ENCODE peak calls at places on chromosomes 5 and 9, in four cellular contexts. S is cardiac fibroblast, A is endothelial cell of umbilical vein, Q is neural progenitor cell. F is an unnamed sample.

GRCh38 chr9:137286980-137287383 is 9.5 kb downstream of the TOR4A start:
- DNase-seq in S (peak; percentile 67), A (peak; percentile 79), Q (peak; percentile 64), F (no peak)

GRCh38 chr9:101472891-101473290 is 37.3 kb upstream of the ALDOB start:
- DNase-seq in S (no peak), A (no peak), Q (no peak), F (no peak)

GRCh38 chr5:172640139-172640538 is 924 bp upstream of the NEURL1B start:
- DNase-seq in S (no peak), A (no peak), Q (no peak), F (no peak)

GRCh38 chr5:88692979-88693932 is 189.7 kb downstream of the MEF2C start:
- DNase-seq in S (no peak), A (no peak), Q (no peak), F (no peak)

GRCh38 chr5:26245327-26245726 is 793.1 kb downstream of the CDH9 start:
- DNase-seq in S (no peak), A (no peak), Q (no peak), F (no peak)

GRCh38 chr9:14670718-14671117 is 22.5 kb downstream of the ZDHHC21 start:
- DNase-seq in S (peak; percentile 47), A (peak; percentile 82), Q (no peak), F (no peak)

GRCh38 chr9:35740243-35740642 is 7.8 kb downstream of the CREB3 start:
- DNase-seq in S (no peak), A (no peak), Q (no peak), F (no peak)

GRCh38 chr5:146052780-146053179 is 52.6 kb downstream of the PLAC8L1 start:
- DNase-seq in S (no peak), A (no peak), Q (peak; percentile 51), F (no peak)

GRCh38 chr5:90289837-90290236 is 119.7 kb downstream of the CETN3 start:
- DNase-seq in S (peak; percentile 17), A (no peak), Q (no peak), F (no peak)

GRCh38 chr5:135437796-135438560 is 9.2 kb downstream of the DCANP1 start:
- DNase-seq in S (peak; percentile 90), A (no peak), Q (no peak), F (no peak)

GRCh38 chr9:82490019-82490499 is 501.5 kb downstream of the SPATA31D1 start:
- DNase-seq in S (peak; percentile 23), A (no peak), Q (peak; percentile 12), F (no peak)

GRCh38 chr5:140875085-140876065 is at the start of gene PCDHA12:
- DNase-seq in S (no peak), A (no peak), Q (peak; percentile 68), F (no peak)
- H3K4me3 ChIP-seq in S (no peak within 1 kb of the TSS), A (no peak within 1 kb of the TSS), Q (peak within 1 kb of the TSS; percentile 58), F (peak within 1 kb of the TSS; percentile 18)

GRCh38 chr9:127390243-127390535 is 6.8 kb upstream of the SLC2A8 start:
- DNase-seq in S (no peak), A (no peak), Q (no peak), F (no peak)

GRCh38 chr9:127388856-127389238 is 8.1 kb upstream of the SLC2A8 start:
- DNase-seq in S (no peak), A (no peak), Q (no peak), F (peak; percentile 52)

GRCh38 chr9:127389391-127390242 is 7.4 kb upstream of the SLC2A8 start:
- DNase-seq in S (no peak), A (no peak), Q (no peak), F (peak; percentile 33)

GRCh38 chr9:127386981-127387380 is 10.0 kb upstream of the SLC2A8 start:
- DNase-seq in S (no peak), A (no peak), Q (no peak), F (peak; percentile 47)

DNA sequence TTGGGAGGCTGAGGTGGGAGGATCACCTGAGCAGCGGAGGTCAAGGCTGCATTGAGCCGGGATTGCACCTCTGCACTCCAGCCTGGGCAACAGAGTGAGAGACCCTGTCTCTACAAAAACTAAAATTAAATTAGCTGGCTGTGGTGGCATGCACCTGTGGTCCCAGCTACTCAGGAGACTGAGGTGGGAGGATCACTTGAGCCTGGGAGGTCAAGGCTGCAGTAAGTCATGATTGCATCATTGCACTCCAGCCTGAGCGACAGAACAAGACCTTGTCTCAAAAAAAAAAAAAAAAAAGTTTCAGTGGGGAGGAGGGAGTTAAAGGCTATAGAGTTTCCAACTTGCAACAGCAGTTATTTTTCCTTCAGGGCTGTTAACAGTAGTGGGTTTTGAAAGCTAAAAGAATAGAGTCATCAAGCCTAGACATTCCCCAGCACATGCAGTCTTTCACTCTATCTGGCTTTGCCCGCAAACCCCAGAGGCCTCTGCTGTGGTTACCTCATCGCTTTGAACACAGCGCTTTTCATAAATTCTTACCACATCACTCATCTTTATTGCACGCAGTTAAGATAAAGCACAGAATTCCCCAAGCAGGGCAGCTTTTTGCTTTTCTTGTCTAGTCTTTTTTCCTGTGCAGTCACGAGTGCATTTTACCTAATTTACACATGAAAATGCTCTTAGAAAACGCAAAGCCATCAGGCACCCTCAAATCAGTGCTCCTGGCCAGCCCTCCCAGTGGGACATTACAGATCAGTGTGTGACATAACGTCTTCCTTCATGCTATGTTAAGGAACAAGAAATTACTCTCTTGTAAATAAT is 8.7 kb upstream of the SLC2A8 start:
- DNase-seq in S (peak; percentile 96), A (no peak), Q (no peak), F (peak; percentile 76)
- H3K4me3 ChIP-seq in S (no peak overlapping the region), A (no peak overlapping the region), Q (no peak overlapping the region), F (no peak overlapping the region)

DNA sequence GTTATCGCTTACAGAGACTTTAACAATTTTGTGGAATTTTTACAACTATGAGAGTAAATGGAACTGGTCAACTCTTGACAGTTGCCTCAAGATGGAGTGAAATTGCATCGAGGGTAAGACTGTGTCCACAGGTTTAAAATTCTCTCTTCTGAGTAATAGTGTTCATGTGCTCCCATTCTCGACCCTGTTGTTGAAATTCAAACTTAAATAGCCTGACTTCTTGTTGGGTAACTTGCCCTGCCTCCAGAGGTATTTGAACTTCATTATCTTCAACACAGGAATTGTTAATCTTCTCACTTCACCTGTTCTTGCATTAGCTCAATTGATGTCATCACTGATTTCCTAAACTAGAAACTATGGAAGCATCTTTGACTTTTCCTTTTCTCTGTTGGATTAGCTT is 77.5 kb downstream of the PIP5K1B start:
- DNase-seq in S (no peak), A (no peak), Q (no peak), F (no peak)
- H3K4me3 ChIP-seq in S (no peak overlapping the region), A (no peak overlapping the region), Q (peak overlapping the region; percentile 14), F (peak overlapping the region; percentile 93)

DNA sequence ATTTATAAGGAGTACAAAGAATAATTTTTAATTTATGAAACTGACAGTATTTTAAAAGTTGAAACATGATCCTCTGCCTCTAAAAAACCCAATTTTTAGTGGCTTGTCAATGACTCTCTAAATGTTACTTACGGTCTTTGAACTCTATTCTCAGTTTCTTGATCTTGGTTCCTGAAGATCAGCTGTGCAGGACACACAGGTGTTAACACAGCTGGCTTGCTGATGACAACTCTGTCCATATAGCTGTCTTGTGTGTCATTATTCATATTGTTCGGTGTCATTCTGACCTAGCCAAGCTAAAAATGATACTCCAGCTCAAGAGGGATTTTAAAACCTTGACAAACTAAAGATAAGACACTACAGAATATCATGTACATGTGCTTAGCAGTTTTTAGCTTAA is 314.5 kb downstream of the CCDC171 start:
- DNase-seq in S (no peak), A (no peak), Q (no peak), F (no peak)
- H3K4me3 ChIP-seq in S (no peak overlapping the region), A (no peak overlapping the region), Q (no peak overlapping the region), F (no peak overlapping the region)

GRCh38 chr5:155727512-155728145 is 599.3 kb upstream of the SGCD start:
- DNase-seq in S (no peak), A (no peak), Q (peak; percentile 55), F (no peak)
- H3K4me3 ChIP-seq in S (no peak overlapping the region), A (no peak overlapping the region), Q (peak overlapping the region; percentile 57), F (peak overlapping the region; percentile 66)

GRCh38 chr9:131673068-131673467 is 66.8 kb downstream of the RAPGEF1 start:
- DNase-seq in S (no peak), A (no peak), Q (no peak), F (no peak)
- H3K4me3 ChIP-seq in S (no peak overlapping the region), A (no peak overlapping the region), Q (no peak overlapping the region), F (no peak overlapping the region)

GRCh38 chr5:129460951-129461815 is 1.1 kb downstream of the ADAMTS19 start:
- DNase-seq in S (peak; percentile 24), A (peak; percentile 10), Q (peak; percentile 80), F (no peak)
- H3K4me3 ChIP-seq in S (peak overlapping the region; percentile 50), A (peak overlapping the region; percentile 41), Q (peak overlapping the region; percentile 75), F (peak overlapping the region; percentile 71)

DNA sequence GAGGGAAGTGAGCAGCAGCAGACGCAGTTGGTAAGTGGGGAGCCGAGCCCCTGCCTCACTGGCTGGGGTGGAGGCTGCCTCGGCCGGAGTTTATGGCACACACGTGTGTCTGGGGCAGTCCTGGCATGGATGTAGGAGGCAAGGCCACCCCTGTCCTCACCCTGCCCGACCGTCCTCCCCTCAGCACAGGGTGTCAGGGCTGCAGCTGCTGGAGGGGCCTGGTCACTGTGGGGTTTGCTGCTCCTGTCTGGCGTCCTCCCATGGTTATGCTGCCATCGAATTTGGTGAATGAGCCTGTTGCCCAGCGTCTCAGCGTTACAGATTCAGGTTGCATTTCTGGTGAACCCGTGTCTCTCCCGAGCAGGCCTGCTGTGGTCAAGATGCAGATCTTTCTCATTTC is 32.4 kb downstream of the CEP72 start:
- DNase-seq in S (no peak), A (no peak), Q (no peak), F (no peak)
- H3K4me3 ChIP-seq in S (no peak overlapping the region), A (no peak overlapping the region), Q (no peak overlapping the region), F (no peak overlapping the region)

DNA sequence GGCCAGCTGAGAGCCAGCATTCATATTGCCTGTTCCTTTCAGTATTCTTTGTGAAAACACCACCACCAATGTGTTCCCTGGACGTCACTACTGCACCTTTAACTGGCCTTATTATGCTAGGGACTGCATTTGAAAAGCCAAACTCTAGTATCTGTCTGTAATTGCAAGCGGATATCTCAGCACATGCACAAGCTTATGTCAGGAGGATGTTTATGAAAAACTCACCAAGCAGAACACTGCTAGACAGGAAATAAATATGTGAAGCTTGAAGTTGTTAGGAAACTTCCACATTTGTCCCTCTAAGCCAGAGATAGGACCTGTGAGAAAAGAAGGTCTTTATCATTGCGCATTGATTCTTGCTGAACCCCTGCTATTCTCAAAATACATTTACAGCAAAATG is 135.4 kb upstream of the CCDC152 start:
- DNase-seq in S (no peak), A (no peak), Q (no peak), F (no peak)
- H3K4me3 ChIP-seq in S (no peak overlapping the region), A (no peak overlapping the region), Q (no peak overlapping the region), F (no peak overlapping the region)